ENCODE peak calls at places on chromosomes 4 and X, in six cellular contexts. P is cardiac muscle cell, F is OCI-LY7, C is Karpas-422, B is sigmoid colon, Q is left lung. V is an unnamed sample. For H3K4me1, the result is how much of the 10 kb centered on the place peaks cover.

GRCh38 chrX:135652602-135653001 is 60.8 kb upstream of the CT45A1 start:
- DNase-seq in Q (no peak), B (no peak), P (no peak), C (no peak), F (no peak), V (no peak)

GRCh38 chr4:173135241-173135847 is 33.3 kb upstream of the GALNT7 start:
- DNase-seq in B (no peak), F (no peak), P (no peak), Q (no peak), C (no peak), V (no peak)

GRCh38 chr4:88077911-88078310 is 70.5 kb downstream of the PKD2 start:
- DNase-seq in F (no peak), B (no peak), C (no peak), P (no peak), Q (no peak), V (no peak)

GRCh38 chrX:21383546-21383945 is 9.3 kb downstream of the CNKSR2 start:
- DNase-seq in Q (no peak), B (no peak), P (no peak), C (no peak), F (no peak), V (no peak)

GRCh38 chr4:8270418-8270771 is 841 bp downstream of the HTRA3 start:
- DNase-seq in Q (no peak), P (no peak), F (no peak), B (no peak), C (no peak), V (no peak)

GRCh38 chr4:15717647-15718416 is 15.0 kb downstream of the BST1 start:
- DNase-seq in Q (no peak), F (no peak), P (no peak), C (no peak), B (no peak), V (no peak)

GRCh38 chrX:16578218-16578617 is 71.7 kb upstream of the S100G start:
- DNase-seq in F (no peak), B (no peak), Q (no peak), P (no peak), C (no peak), V (no peak)

GRCh38 chrX:41789374-41789773 is 65.4 kb downstream of the GPR82 start:
- DNase-seq in F (no peak), B (peak), C (no peak), P (no peak), Q (no peak), V (no peak)

GRCh38 chr4:158182736-158183135 is 9.9 kb upstream of the GASK1B start:
- DNase-seq in B (no peak), P (no peak), C (no peak), F (no peak), Q (no peak), V (no peak)

GRCh38 chrX:38216642-38217041 is 4.0 kb downstream of the SRPX start:
- DNase-seq in C (no peak), B (no peak), F (no peak), Q (no peak), P (no peak), V (no peak)

GRCh38 chrX:38215141-38215540 is 5.5 kb downstream of the SRPX start:
- DNase-seq in Q (no peak), C (no peak), P (no peak), F (no peak), B (no peak), V (no peak)

GRCh38 chrX:38212246-38212645 is 8.4 kb downstream of the SRPX start:
- DNase-seq in F (no peak), B (no peak), C (no peak), P (no peak), Q (no peak), V (no peak)

GRCh38 chrX:38220024-38220935 is at the start of gene SRPX:
- DNase-seq in C (no peak), Q (peak), F (no peak), P (peak), B (peak), V (no peak)

DNA sequence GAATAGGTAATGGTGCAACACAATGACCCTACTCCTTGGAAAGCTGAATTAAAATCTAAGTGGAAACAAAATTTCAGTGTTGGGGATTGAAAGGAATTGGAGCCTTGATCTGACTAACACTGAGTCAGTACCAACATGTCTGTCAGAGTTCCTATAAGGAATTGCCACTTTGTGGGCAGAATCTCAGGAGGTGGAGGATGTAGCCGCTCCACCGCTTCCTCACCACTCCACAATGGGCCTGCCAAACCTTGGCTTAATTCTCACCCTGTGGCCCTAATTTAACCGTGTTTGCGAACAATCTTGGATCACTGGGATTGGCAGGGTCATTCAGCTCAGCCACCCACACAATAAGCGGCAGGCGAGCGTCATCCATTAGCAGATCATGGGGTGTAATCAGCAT is 6.1 kb downstream of the SRPX start:
- DNase-seq in F (no peak), P (no peak), C (no peak), B (no peak), Q (no peak), V (no peak)
- H3K4me1 ChIP-seq in F (under half), P (under half), C (under half), B (under half), Q (under half), V (under half)

DNA sequence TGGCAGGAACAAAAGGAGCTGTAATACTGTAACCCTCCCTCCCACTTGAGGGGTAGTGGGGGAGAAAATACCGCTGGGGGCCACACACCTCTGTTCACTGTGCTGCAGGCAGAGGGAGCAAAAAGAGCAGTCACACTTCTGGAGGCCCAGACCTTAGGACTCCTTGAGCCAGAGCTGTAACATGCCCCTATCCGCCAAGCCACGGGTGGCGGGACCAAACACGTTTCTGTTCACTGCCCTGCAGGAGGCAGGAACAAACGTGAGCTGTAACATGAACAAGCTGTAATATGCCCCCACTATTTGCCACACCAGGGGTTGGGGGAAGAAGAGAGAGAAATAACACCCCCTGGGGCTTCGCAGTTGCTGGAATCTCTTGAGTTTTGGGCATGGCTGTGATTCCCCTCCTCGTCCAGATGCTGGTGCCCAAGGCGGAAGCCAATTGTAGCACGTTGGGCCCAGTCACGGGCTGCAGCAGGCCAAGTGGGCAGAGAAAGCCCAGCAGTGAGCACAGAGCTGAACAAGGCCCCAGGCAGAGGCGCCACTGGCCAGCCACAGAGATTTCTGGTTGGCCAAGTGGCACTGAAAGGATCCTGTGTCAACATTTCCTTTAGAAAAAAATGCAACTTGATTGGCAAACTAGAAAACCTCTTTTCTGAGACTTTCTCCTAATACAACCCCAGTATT is 509.7 kb downstream of the INPP4B start:
- DNase-seq in B (no peak), P (no peak), C (no peak), F (no peak), Q (no peak), V (no peak)
- H3K4me1 ChIP-seq in B (under half), P (under half), C (under half), F (under half), Q (under half), V (under half)

GRCh38 chr4:81737865-81738559 is 266.3 kb upstream of the RASGEF1B start:
- DNase-seq in Q (no peak), F (no peak), B (no peak), C (no peak), P (no peak), V (no peak)
- H3K4me1 ChIP-seq in Q (under half), F (under half), B (under half), C (under half), P (under half), V (under half)

GRCh38 chr4:147823135-147823534 is 91.2 kb downstream of the ARHGAP10 start:
- DNase-seq in F (no peak), B (no peak), P (no peak), Q (no peak), C (no peak), V (no peak)
- H3K4me1 ChIP-seq in F (under half), B (half or more), P (under half), Q (under half), C (under half), V (under half)

GRCh38 chr4:76749361-76749760 is 148.6 kb downstream of the SOWAHB start:
- DNase-seq in P (no peak), C (no peak), B (no peak), Q (no peak), F (no peak), V (no peak)
- H3K4me1 ChIP-seq in P (under half), C (under half), B (under half), Q (under half), F (under half), V (under half)

GRCh38 chr4:4507923-4508322 is 33.9 kb downstream of the STX18 start:
- DNase-seq in F (peak), Q (no peak), B (no peak), P (no peak), C (peak), V (no peak)

GRCh38 chr4:4512282-4512681 is 29.6 kb downstream of the STX18 start:
- DNase-seq in F (no peak), B (no peak), C (no peak), Q (no peak), P (no peak), V (no peak)

GRCh38 chr4:4507403-4507802 is 34.4 kb downstream of the STX18 start:
- DNase-seq in C (no peak), Q (no peak), F (no peak), B (peak), P (no peak), V (no peak)

GRCh38 chr4:4506961-4507360 is 34.9 kb downstream of the STX18 start:
- DNase-seq in C (no peak), P (no peak), F (no peak), Q (no peak), B (peak), V (no peak)

DNA sequence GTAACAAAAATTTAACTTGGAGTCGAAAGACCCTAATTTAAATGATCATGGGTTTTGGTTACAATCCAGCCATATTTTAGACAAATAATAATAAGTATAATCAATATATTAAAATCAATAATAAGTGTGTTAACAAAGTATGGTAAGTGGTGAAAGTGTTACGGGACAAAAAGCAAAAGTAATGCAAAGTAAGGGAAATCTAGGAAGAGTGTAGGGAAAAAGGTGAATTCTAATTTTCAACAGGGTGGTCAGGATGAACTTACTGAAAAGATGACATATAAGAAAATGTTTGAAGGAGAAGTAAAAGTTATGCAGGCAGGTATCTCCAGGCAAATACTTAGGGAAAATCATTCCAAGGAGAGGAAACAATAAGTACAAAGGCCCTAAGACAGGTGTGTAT is 32.3 kb downstream of the STX18 start:
- DNase-seq in F (no peak), C (no peak), Q (no peak), B (no peak), P (no peak), V (no peak)
- H3K4me1 ChIP-seq in F (under half), C (under half), Q (under half), B (under half), P (under half), V (under half)

V was measured in esophagus squamous epithelium.